ENCODE peak calls at places on chromosome 14, in nine cellular contexts. V is gastrocnemius medialis; P is adrenal gland; U is endothelial cell of umbilical vein; E is cardiac muscle cell; T is A549; F is left ventricle myocardium inferior; Y is CD4-positive, alpha-beta memory T cell; W is A673. X is an unnamed sample.

GRCh38 chr14:91413547-91414474 is 3.8 kb downstream of the CCDC88C start:
- DNase-seq in V (no peak), P (no peak), U (no peak), E (no peak), T (no peak), F (no peak), Y (peak; percentile 50), W (no peak), X (no peak)

GRCh38 chr14:28596336-28596735 is 170.3 kb upstream of the FOXG1 start:
- DNase-seq in V (no peak), P (no peak), U (peak; percentile 1), E (no peak), T (no peak), F (no peak), Y (no peak), W (peak; percentile 11), X (no peak)

GRCh38 chr14:32370720-32371119 is 41.6 kb downstream of the AKAP6 start:
- DNase-seq in V (no peak), P (no peak), U (peak; percentile 48), E (no peak), T (peak; percentile 13), F (no peak), Y (no peak), W (no peak), X (no peak)

GRCh38 chr14:67971627-67972625 is 152.3 kb downstream of the RAD51B start:
- DNase-seq in V (no peak), P (no peak), U (no peak), E (no peak), T (no peak), F (no peak), Y (no peak), W (no peak), X (no peak)

GRCh38 chr14:35414365-35414764 is 9.8 kb upstream of the NFKBIA start:
- DNase-seq in V (no peak), P (no peak), U (peak; percentile 85), E (no peak), T (no peak), F (no peak), Y (no peak), W (peak; percentile 50), X (peak; percentile 28)

GRCh38 chr14:93643127-93643526 is 145.2 kb downstream of the PRIMA1 start:
- DNase-seq in V (no peak), P (no peak), U (no peak), E (no peak), T (no peak), F (no peak), Y (no peak), W (no peak), X (no peak)

GRCh38 chr14:63283501-63284248 is 35.1 kb downstream of the GPHB5 start:
- DNase-seq in V (no peak), P (no peak), U (no peak), E (peak; percentile 60), T (no peak), F (no peak), Y (no peak), W (no peak), X (no peak)

GRCh38 chr14:64790478-64790877 is 86.3 kb downstream of the PLEKHG3 start:
- DNase-seq in V (no peak), P (no peak), U (no peak), E (no peak), T (no peak), F (no peak), Y (no peak), W (no peak), X (no peak)

GRCh38 chr14:36226164-36226563 is 49.6 kb upstream of the PTCSC3 start:
- DNase-seq in V (no peak), P (no peak), U (no peak), E (no peak), T (no peak), F (no peak), Y (no peak), W (no peak), X (no peak)

GRCh38 chr14:102221026-102221425 is 81.3 kb downstream of the WDR20 start:
- DNase-seq in V (no peak), P (no peak), U (peak; percentile 44), E (no peak), T (no peak), F (no peak), Y (no peak), W (no peak), X (no peak)

GRCh38 chr14:69763761-69764510 is 3.0 kb upstream of the SRSF5 start:
- DNase-seq in V (no peak), P (no peak), U (peak; percentile 46), E (no peak), T (no peak), F (no peak), Y (no peak), W (no peak), X (no peak)

GRCh38 chr14:100341301-100342031 is 18.3 kb downstream of the SLC25A47 start:
- DNase-seq in V (peak; percentile 52), P (peak; percentile 81), U (peak; percentile 98), E (no peak), T (peak; percentile 75), F (no peak), Y (no peak), W (no peak), X (no peak)

GRCh38 chr14:34461334-34462131 is 507 bp downstream of the SPTSSA start:
- DNase-seq in V (peak; percentile 66), P (peak; percentile 82), U (peak; percentile 58), E (peak; percentile 86), T (peak; percentile 41), F (peak; percentile 47), Y (peak; percentile 8), W (peak; percentile 49), X (peak; percentile 81)

GRCh38 chr14:24088095-24088494 is 6.0 kb upstream of the PCK2 start:
- DNase-seq in V (no peak), P (no peak), U (no peak), E (no peak), T (no peak), F (no peak), Y (no peak), W (no peak), X (no peak)

GRCh38 chr14:48384786-48385185 is 709.4 kb upstream of the MDGA2 start:
- DNase-seq in V (no peak), P (no peak), U (no peak), E (no peak), T (no peak), F (no peak), Y (no peak), W (no peak), X (no peak)

GRCh38 chr14:58641509-58641908 is 3.7 kb downstream of the DACT1 start:
- DNase-seq in V (no peak), P (no peak), U (no peak), E (no peak), T (no peak), F (no peak), Y (no peak), W (no peak), X (peak; percentile 31)

GRCh38 chr14:31261859-31262739 is 54.5 kb upstream of the HECTD1 start:
- DNase-seq in V (peak; percentile 41), P (peak; percentile 55), U (no peak), E (no peak), T (no peak), F (no peak), Y (no peak), W (peak; percentile 62), X (peak; percentile 40)

GRCh38 chr14:47678993-47679392 is 3.6 kb upstream of the MDGA2 start:
- DNase-seq in V (no peak), P (no peak), U (no peak), E (peak; percentile 21), T (no peak), F (no peak), Y (no peak), W (no peak), X (no peak)

GRCh38 chr14:65834051-65834450 is 421.5 kb downstream of the FUT8 start:
- DNase-seq in V (no peak), P (no peak), U (no peak), E (no peak), T (no peak), F (no peak), Y (no peak), W (no peak), X (no peak)

GRCh38 chr14:36293824-36294223 is 26.6 kb downstream of the MBIP start:
- DNase-seq in V (no peak), P (no peak), U (no peak), E (no peak), T (no peak), F (no peak), Y (no peak), W (no peak), X (no peak)

DNA sequence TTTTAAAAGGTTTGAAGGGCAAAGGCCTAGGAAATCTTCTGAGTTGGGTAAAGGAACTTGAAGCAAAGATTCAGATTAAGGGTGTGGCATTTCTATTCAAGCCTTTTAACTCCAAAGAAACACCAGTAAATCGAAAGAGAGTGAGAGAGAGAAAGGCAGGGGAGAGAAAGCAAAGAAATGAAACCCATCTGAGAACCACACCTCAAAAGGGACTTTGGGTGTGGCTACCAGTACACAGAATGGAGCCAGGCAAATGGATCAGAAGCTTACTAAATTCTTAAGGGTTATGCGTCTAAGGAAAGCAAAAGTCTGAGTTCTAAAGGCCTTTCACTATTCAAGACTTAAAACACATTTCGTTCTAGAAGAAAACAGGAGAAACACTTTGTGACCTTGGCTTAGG is 277.4 kb downstream of the BCL11B start:
- DNase-seq in V (no peak), P (no peak), U (no peak), E (no peak), T (no peak), F (no peak), Y (peak; percentile 26), W (no peak), X (no peak)
- H3K27ac ChIP-seq in V (no peak overlapping the region), P (no peak overlapping the region), U (no peak overlapping the region), E (no peak overlapping the region), T (no peak overlapping the region), F (no peak overlapping the region), Y (no peak overlapping the region), W (no peak overlapping the region), X (no peak overlapping the region)

DNA sequence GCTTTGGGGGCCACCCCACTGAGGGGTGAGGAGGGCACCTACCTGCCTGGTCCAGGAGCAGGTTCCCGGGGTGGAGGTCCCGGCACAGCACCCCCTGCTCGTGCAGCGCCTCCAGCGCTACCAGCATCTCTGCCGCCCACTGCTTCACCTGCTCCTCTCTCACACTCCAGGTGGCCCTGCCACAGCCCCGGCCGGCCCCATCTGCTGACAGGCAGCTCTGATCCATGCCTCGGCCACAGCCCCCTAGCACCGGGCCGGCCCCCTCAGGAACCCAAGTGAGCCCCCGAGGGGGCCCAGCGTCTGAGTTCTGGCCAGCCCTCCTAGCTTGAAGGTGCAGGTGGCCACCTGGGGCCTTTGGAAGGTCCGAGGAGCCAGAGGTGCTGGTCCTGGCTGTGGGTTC is 13.6 kb downstream of the RPS6KL1 start:
- DNase-seq in V (no peak), P (no peak), U (no peak), E (no peak), T (no peak), F (no peak), Y (no peak), W (no peak), X (no peak)
- H3K4me1 ChIP-seq in V (peaks cover 28% of the 10 kb centered on the region), P (no peaks in the 10 kb centered on the region), U (peaks cover 7% of the 10 kb centered on the region), E (no peaks in the 10 kb centered on the region), T (peaks cover 9% of the 10 kb centered on the region), F (peaks cover 67% of the 10 kb centered on the region), Y (peaks cover 4% of the 10 kb centered on the region), W (no peaks in the 10 kb centered on the region), X (peaks cover 17% of the 10 kb centered on the region)

GRCh38 chr14:92590941-92591340 is 77.4 kb downstream of the RIN3 start:
- DNase-seq in V (no peak), P (no peak), U (no peak), E (no peak), T (no peak), F (no peak), Y (no peak), W (no peak), X (no peak)
- H3K27ac ChIP-seq in V (no peak overlapping the region), P (no peak overlapping the region), U (no peak overlapping the region), E (no peak overlapping the region), T (no peak overlapping the region), F (no peak overlapping the region), Y (no peak overlapping the region), W (no peak overlapping the region), X (no peak overlapping the region)

GRCh38 chr14:95235351-95235750 is 78.0 kb upstream of the DICER1 start:
- DNase-seq in V (no peak), P (no peak), U (no peak), E (no peak), T (no peak), F (no peak), Y (no peak), W (no peak), X (peak; percentile 32)
- H3K4me1 ChIP-seq in V (peaks cover 12% of the 10 kb centered on the region), P (no peaks in the 10 kb centered on the region), U (no peaks in the 10 kb centered on the region), E (no peaks in the 10 kb centered on the region), T (peaks cover 10% of the 10 kb centered on the region), F (peaks cover 59% of the 10 kb centered on the region), Y (no peaks in the 10 kb centered on the region), W (peaks cover 6% of the 10 kb centered on the region), X (peaks cover 41% of the 10 kb centered on the region)